ENCODE peak calls at places on chromosome 21, in nine cellular contexts. S is kidney epithelial cell, H is tibial artery, K is lower lobe of right lung, T is upper lobe of right lung, M is DND-41, E is Caco-2, R is Panc1, V is adrenal gland. F is an unnamed sample. For H3K36me3, the result is how much of the 10 kb centered on the place peaks cover.

GRCh38 chr21:34613679-34614442 is 1.1 kb downstream of the RCAN1 start:
- DNase-seq in S (no peak), E (no peak), T (no peak), M (no peak), R (no peak), H (no peak), K (no peak), V (peak), F (no peak)

GRCh38 chr21:35265170-35265877 is 216.2 kb upstream of the RUNX1 start:
- DNase-seq in M (no peak), T (no peak), R (peak), V (no peak), E (no peak), S (peak), K (no peak), H (no peak), F (no peak)

GRCh38 chr21:15687208-15687607 is 42.6 kb upstream of the USP25 start:
- DNase-seq in V (no peak), S (no peak), R (no peak), M (no peak), K (no peak), T (no peak), E (no peak), H (no peak), F (no peak)

GRCh38 chr21:14826630-14827029 is 238.2 kb downstream of the NRIP1 start:
- DNase-seq in V (no peak), S (no peak), K (no peak), M (no peak), T (no peak), E (no peak), H (no peak), R (no peak), F (no peak)

GRCh38 chr21:22791986-22792560 is 1793.9 kb downstream of the NCAM2 start:
- DNase-seq in V (peak), M (peak), T (no peak), H (no peak), S (peak), R (peak), E (no peak), K (no peak), F (no peak)

GRCh38 chr21:14120091-14120734 is 90.5 kb downstream of the LIPI start:
- DNase-seq in V (peak), K (no peak), H (no peak), R (peak), E (no peak), S (no peak), M (no peak), T (no peak), F (no peak)

GRCh38 chr21:15616864-15617574 is 112.8 kb upstream of the USP25 start:
- DNase-seq in K (no peak), V (no peak), M (no peak), S (no peak), R (no peak), E (no peak), T (no peak), H (no peak), F (no peak)

GRCh38 chr21:36120304-36120902 is 14.5 kb upstream of the CBR3 start:
- DNase-seq in R (no peak), T (peak), H (no peak), V (peak), M (no peak), E (no peak), K (no peak), S (no peak), F (peak)

GRCh38 chr21:36132691-36133090 is 2.2 kb upstream of the CBR3 start:
- DNase-seq in K (no peak), R (no peak), V (no peak), S (no peak), E (no peak), T (peak), M (no peak), H (peak), F (no peak)

GRCh38 chr21:36615274-36615964 is 83.5 kb upstream of the SIM2 start:
- DNase-seq in T (no peak), R (no peak), E (no peak), M (peak), S (no peak), K (no peak), H (no peak), V (no peak), F (no peak)

GRCh38 chr21:25682382-25682781 is 43.3 kb downstream of the JAM2 start:
- DNase-seq in V (no peak), E (no peak), S (no peak), K (no peak), M (no peak), R (no peak), T (no peak), H (no peak), F (no peak)

GRCh38 chr21:27315373-27315772 is 348.5 kb upstream of the ADAMTS5 start:
- DNase-seq in E (no peak), T (no peak), H (no peak), M (no peak), K (no peak), R (no peak), V (no peak), S (no peak), F (no peak)

GRCh38 chr21:39867198-39867650 is at the start of gene PCP4:
- DNase-seq in S (no peak), T (no peak), M (peak), E (peak), H (no peak), V (peak), K (peak), R (no peak), F (no peak)

GRCh38 chr21:31543191-31543590 is 116.3 kb upstream of the SOD1 start:
- DNase-seq in T (no peak), K (no peak), V (no peak), H (no peak), E (no peak), M (no peak), R (no peak), S (no peak), F (no peak)

GRCh38 chr21:37787456-37787855 is 128.8 kb downstream of the KCNJ6 start:
- DNase-seq in V (no peak), H (no peak), R (no peak), K (no peak), T (no peak), M (no peak), E (no peak), S (peak), F (peak)

GRCh38 chr21:31416465-31416864 is 72.4 kb upstream of the TIAM1 start:
- DNase-seq in K (no peak), T (no peak), S (no peak), H (no peak), M (no peak), V (no peak), E (no peak), R (no peak), F (no peak)

GRCh38 chr21:26847951-26848350 is 2.7 kb upstream of the ADAMTS1 start:
- DNase-seq in E (no peak), S (no peak), K (no peak), R (no peak), M (no peak), H (no peak), V (no peak), T (no peak), F (no peak)

GRCh38 chr21:33011462-33011861 is 14.3 kb upstream of the OLIG2 start:
- DNase-seq in T (no peak), K (no peak), M (no peak), V (peak), E (no peak), S (peak), H (peak), R (no peak), F (no peak)

GRCh38 chr21:28719731-28720130 is 272.9 kb downstream of the LTN1 start:
- DNase-seq in H (no peak), R (no peak), T (no peak), M (no peak), V (no peak), E (no peak), S (no peak), K (no peak), F (no peak)

GRCh38 chr21:14864211-14865021 is 200.4 kb downstream of the NRIP1 start:
- DNase-seq in H (peak), S (no peak), E (peak), R (no peak), M (peak), K (peak), V (peak), T (peak), F (no peak)

GRCh38 chr21:24870633-24871032 is 736.6 kb downstream of the MRPL39 start:
- DNase-seq in E (no peak), T (no peak), V (no peak), M (no peak), R (no peak), S (no peak), K (no peak), H (no peak), F (no peak)

GRCh38 chr21:36059823-36060158 is 535 bp downstream of the SETD4 start:
- DNase-seq in T (peak), H (peak), K (no peak), E (peak), R (peak), V (peak), S (no peak), M (no peak), F (no peak)

GRCh38 chr21:34935868-34936267 is 113.2 kb downstream of the RUNX1 start:
- DNase-seq in T (no peak), V (no peak), E (no peak), M (no peak), S (no peak), K (no peak), R (no peak), H (no peak), F (no peak)

GRCh38 chr21:16587141-16587570 is 857.4 kb downstream of the USP25 start:
- DNase-seq in E (peak), R (peak), M (no peak), V (peak), H (peak), K (peak), S (no peak), T (peak), F (no peak)

GRCh38 chr21:15367061-15367626 is 302.3 kb upstream of the NRIP1 start:
- DNase-seq in H (no peak), K (no peak), S (no peak), R (no peak), V (no peak), E (no peak), M (no peak), T (no peak), F (no peak)

GRCh38 chr21:26736449-26736848 is 108.8 kb downstream of the ADAMTS1 start:
- DNase-seq in S (no peak), E (no peak), V (no peak), K (no peak), M (no peak), R (no peak), H (no peak), T (no peak), F (no peak)

GRCh38 chr21:34801519-34802132 is 132.8 kb downstream of the CLIC6 start:
- DNase-seq in T (no peak), H (no peak), R (no peak), K (no peak), E (no peak), V (no peak), S (no peak), M (no peak), F (no peak)

GRCh38 chr21:35475768-35476167 is 426.7 kb upstream of the RUNX1 start:
- DNase-seq in K (no peak), T (no peak), E (no peak), V (no peak), S (no peak), M (peak), H (peak), R (no peak), F (no peak)

GRCh38 chr21:32377506-32377905 is 15.3 kb downstream of the URB1 start:
- DNase-seq in R (no peak), S (no peak), V (peak), H (no peak), T (no peak), K (no peak), E (no peak), M (no peak), F (no peak)

GRCh38 chr21:21921410-21922232 is 923.4 kb downstream of the NCAM2 start:
- DNase-seq in S (no peak), V (no peak), M (no peak), R (no peak), H (no peak), E (no peak), K (no peak), T (no peak), F (no peak)

GRCh38 chr21:33651965-33652680 is 9.8 kb downstream of the ITSN1 start:
- DNase-seq in T (no peak), M (no peak), H (no peak), R (no peak), S (no peak), K (no peak), V (no peak), E (no peak), F (no peak)

GRCh38 chr21:19692231-19692630 is 1288.6 kb upstream of the TMPRSS15 start:
- DNase-seq in T (no peak), S (no peak), V (no peak), K (no peak), R (no peak), E (no peak), H (no peak), M (no peak), F (no peak)

GRCh38 chr21:24514081-24514733 is 1093.1 kb downstream of the MRPL39 start:
- DNase-seq in H (no peak), R (peak), T (no peak), K (no peak), V (no peak), E (no peak), M (no peak), S (no peak), F (no peak)

GRCh38 chr21:24197956-24198355 is 1409.3 kb downstream of the MRPL39 start:
- DNase-seq in R (no peak), T (no peak), H (no peak), S (no peak), V (no peak), K (no peak), M (no peak), E (no peak), F (no peak)

GRCh38 chr21:30269803-30270530 is 12.8 kb downstream of the KRTAP24-1 start:
- DNase-seq in S (no peak), T (no peak), M (no peak), K (no peak), V (no peak), H (no peak), R (no peak), E (no peak), F (no peak)

DNA sequence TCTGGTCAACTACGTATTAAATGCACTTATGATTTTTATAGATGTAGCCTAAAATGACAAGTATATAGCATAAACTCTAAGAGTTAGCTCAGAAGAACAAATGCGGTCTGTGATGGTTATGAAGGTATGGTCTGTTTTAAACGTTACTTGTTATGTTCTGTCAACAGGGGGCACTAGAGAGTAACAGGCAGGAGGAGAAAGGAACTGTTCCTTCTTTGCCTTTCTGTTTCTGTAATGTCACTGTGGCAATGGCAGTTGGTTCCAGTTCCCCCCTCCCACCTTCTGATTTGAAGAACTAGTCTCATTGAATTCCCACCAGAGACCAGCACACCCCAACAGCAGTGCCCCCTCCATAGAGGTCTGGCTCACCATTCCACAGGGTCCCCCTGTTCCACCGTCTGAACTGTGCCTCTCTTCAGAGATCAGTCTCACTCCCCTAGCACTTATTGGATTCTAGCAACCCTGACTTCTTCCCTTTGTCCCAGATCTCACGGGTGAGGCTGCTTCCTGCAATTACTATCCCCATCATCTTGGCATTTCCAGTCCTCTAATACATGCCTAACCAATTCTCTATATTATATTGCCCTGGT is 14.0 kb downstream of the KRTAP24-1 start:
- DNase-seq in M (peak), R (no peak), H (no peak), V (no peak), S (no peak), T (no peak), K (no peak), E (no peak), F (no peak)
- TF ChIP-seq CTCF in M (peak), R (no peak), H (no peak), V (no peak), S (no peak), T (no peak), K (no peak), E (peak), F (no peak)

DNA sequence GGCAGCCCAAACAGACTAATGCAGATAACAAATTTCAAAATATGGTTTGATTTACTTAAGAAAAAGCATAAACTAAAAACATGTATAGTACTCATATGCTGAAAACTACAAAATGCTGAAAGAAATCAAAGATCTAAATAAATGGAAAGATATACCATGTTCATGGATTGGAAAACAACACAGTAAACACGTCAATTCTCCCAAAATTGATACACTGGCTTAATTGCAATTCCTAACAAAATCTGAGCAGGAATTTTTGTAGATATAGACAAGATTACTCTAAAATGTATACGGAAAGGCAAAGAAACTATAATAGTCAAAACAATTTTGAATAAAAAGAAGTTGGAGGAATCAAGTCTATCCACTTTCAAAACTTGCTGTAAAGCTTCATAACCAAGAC is 21.0 kb downstream of the SLC19A1 start:
- DNase-seq in V (no peak), S (no peak), H (no peak), M (no peak), T (no peak), E (no peak), R (no peak), K (no peak), F (no peak)
- H3K36me3 ChIP-seq in V (under half), S (under half), H (under half), M (half or more), T (under half), E (under half), R (under half), K (under half), F (under half)

GRCh38 chr21:42255825-42256224 is 36.9 kb downstream of the ABCG1 start:
- DNase-seq in K (no peak), V (no peak), R (no peak), H (no peak), S (no peak), M (no peak), T (no peak), E (no peak), F (no peak)
- TF ChIP-seq CTCF in K (no peak), V (no peak), R (no peak), H (no peak), S (no peak), M (peak), T (no peak), E (no peak), F (no peak)

GRCh38 chr21:38813554-38813953 is 7.8 kb downstream of the ETS2 start:
- DNase-seq in K (no peak), T (no peak), V (no peak), M (no peak), S (no peak), E (no peak), R (no peak), H (no peak), F (no peak)

GRCh38 chr21:38813143-38813542 is 7.4 kb downstream of the ETS2 start:
- DNase-seq in R (no peak), V (no peak), M (no peak), T (no peak), H (no peak), S (no peak), E (no peak), K (no peak), F (no peak)

GRCh38 chr21:38816400-38816973 is 10.8 kb downstream of the ETS2 start:
- DNase-seq in V (no peak), H (no peak), T (no peak), M (no peak), R (no peak), K (no peak), E (no peak), S (no peak), F (no peak)

GRCh38 chr21:38815060-38815405 is 9.3 kb downstream of the ETS2 start:
- DNase-seq in S (no peak), V (no peak), E (no peak), R (no peak), H (no peak), T (no peak), M (no peak), K (no peak), F (no peak)

GRCh38 chr21:38814126-38815059 is 8.7 kb downstream of the ETS2 start:
- DNase-seq in V (no peak), H (no peak), R (no peak), K (no peak), E (no peak), M (no peak), S (no peak), T (no peak), F (no peak)
- H3K36me3 ChIP-seq in V (half or more), H (half or more), R (under half), K (half or more), E (under half), M (half or more), S (under half), T (half or more), F (under half)

DNA sequence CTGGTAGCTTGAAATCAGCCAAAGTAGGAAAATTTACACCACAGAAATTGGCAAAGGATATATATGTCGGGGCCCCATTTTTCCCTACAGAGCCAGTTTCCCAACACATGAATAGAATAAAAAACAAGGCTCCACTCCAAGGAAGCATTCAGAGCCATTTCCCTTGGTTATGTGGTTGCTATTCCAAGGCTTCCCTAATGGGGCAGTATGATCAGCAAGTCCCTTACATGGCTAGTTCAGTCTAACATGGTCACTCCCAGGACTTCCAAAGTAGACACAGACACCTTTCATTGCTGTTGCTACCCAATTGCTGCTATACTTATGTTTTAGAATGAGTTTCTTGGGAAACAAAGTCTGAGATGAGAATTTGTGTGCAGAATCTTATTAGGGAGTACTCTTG is 93.1 kb downstream of the C21orf91 start:
- DNase-seq in S (no peak), M (no peak), T (no peak), E (no peak), K (no peak), H (no peak), V (no peak), R (no peak), F (no peak)
- TF ChIP-seq CTCF in S (peak), M (peak), T (peak), E (peak), K (peak), H (no peak), V (no peak), R (peak), F (peak)

GRCh38 chr21:45471229-45472052 is 66.5 kb downstream of the COL18A1 start:
- DNase-seq in T (no peak), H (no peak), K (no peak), V (no peak), R (no peak), S (peak), E (peak), M (no peak), F (peak)
- H3K36me3 ChIP-seq in T (under half), H (under half), K (under half), V (under half), R (under half), S (under half), E (under half), M (under half), F (under half)

GRCh38 chr21:45541221-45542039 is 810 bp downstream of the SLC19A1 start:
- DNase-seq in E (peak), T (peak), R (no peak), K (peak), S (no peak), V (peak), M (peak), H (peak), F (no peak)
- TF ChIP-seq CTCF in E (no peak), T (no peak), R (no peak), K (no peak), S (no peak), V (no peak), M (no peak), H (no peak), F (no peak)

GRCh38 chr21:43794311-43794710 is 4.9 kb downstream of the RRP1 start:
- DNase-seq in R (no peak), E (no peak), S (no peak), V (no peak), M (no peak), T (no peak), K (no peak), H (no peak), F (no peak)
- H3K36me3 ChIP-seq in R (under half), E (under half), S (under half), V (half or more), M (half or more), T (half or more), K (half or more), H (half or more), F (half or more)

F was measured in BJ.